ENCODE peak calls at places on chromosomes 3 and 15, in ten cellular contexts. O is ovary; Q is caudate nucleus; R is cardiac fibroblast; P is activated CD4-positive, CD25-positive, alpha-beta regulatory T cell; C is IMR-90; T is NCI-H1417; G is fibroblast of pulmonary artery; A is AML-193; J is CD4-positive, alpha-beta memory T cell. X is an unnamed sample.

GRCh38 chr3:14125193-14126016 is 553 bp downstream of the TMEM43 start:
- DNase-seq in J (peak), P (peak), O (peak), T (peak), R (peak), A (peak), G (peak), C (peak), Q (peak), X (peak)

GRCh38 chr3:127172670-127173515 is 20.0 kb upstream of the PRR23E start:
- DNase-seq in G (peak), A (no peak), C (peak), O (peak), P (no peak), Q (no peak), J (no peak), T (peak), R (peak), X (no peak)

GRCh38 chr3:114405202-114405601 is 111.4 kb downstream of the TIGIT start:
- DNase-seq in A (no peak), O (no peak), R (no peak), J (no peak), P (no peak), C (no peak), T (no peak), G (no peak), Q (no peak), X (no peak)

GRCh38 chr3:71356272-71356671 is 227.3 kb downstream of the FOXP1 start:
- DNase-seq in P (no peak), J (no peak), O (no peak), R (no peak), A (no peak), C (no peak), Q (no peak), T (no peak), G (no peak), X (no peak)

GRCh38 chr3:162769559-162769958 is 1273.0 kb downstream of the OTOL1 start:
- DNase-seq in R (peak), A (no peak), Q (no peak), T (no peak), P (no peak), J (no peak), G (peak), C (peak), O (no peak), X (no peak)

GRCh38 chr15:31197497-31198414 is 96.2 kb upstream of the TRPM1 start:
- DNase-seq in A (no peak), C (no peak), J (no peak), P (peak), G (peak), T (no peak), R (peak), O (no peak), Q (no peak), X (peak)

GRCh38 chr15:68223171-68223570 is 6.4 kb downstream of the CLN6 start:
- DNase-seq in J (no peak), P (no peak), Q (no peak), O (no peak), T (no peak), R (no peak), G (no peak), A (no peak), C (no peak), X (no peak)

GRCh38 chr3:14151471-14152083 is 26.7 kb downstream of the TMEM43 start:
- DNase-seq in R (no peak), O (no peak), G (no peak), C (no peak), Q (no peak), A (no peak), P (no peak), J (no peak), T (no peak), X (no peak)

GRCh38 chr3:112376996-112377395 is 44.0 kb downstream of the CD200 start:
- DNase-seq in P (no peak), O (no peak), J (no peak), R (peak), G (peak), A (peak), C (peak), T (no peak), Q (no peak), X (no peak)

X was measured in central memory CD4-positive, alpha-beta T cell.